ENCODE peak calls at places on chromosomes 1 and 21, in five cellular contexts. One of them, this sample, is unnamed.

GRCh38 chr1:196690582-196690981 is 38.7 kb downstream of the CFH start:
- DNase-seq in breast epithelium: no peak
- DNase-seq in fibroblast of lung: no peak
- DNase-seq in adrenal gland: no peak
- DNase-seq in mammary epithelial cell: no peak
- DNase-seq in this sample: no peak

GRCh38 chr1:204384636-204385354 is 25.1 kb upstream of the PLEKHA6 start:
- DNase-seq in fibroblast of lung: peak
- DNase-seq in breast epithelium: peak
- DNase-seq in adrenal gland: peak
- DNase-seq in mammary epithelial cell: peak
- DNase-seq in this sample: peak

GRCh38 chr21:43278359-43278758 is 109.6 kb downstream of the CRYAA start:
- DNase-seq in mammary epithelial cell: no peak
- DNase-seq in adrenal gland: no peak
- DNase-seq in fibroblast of lung: no peak
- DNase-seq in breast epithelium: no peak
- DNase-seq in this sample: no peak

GRCh38 chr1:60035925-60036324 is 37.6 kb downstream of the C1orf87 start:
- DNase-seq in breast epithelium: no peak
- DNase-seq in fibroblast of lung: no peak
- DNase-seq in adrenal gland: no peak
- DNase-seq in mammary epithelial cell: no peak
- DNase-seq in this sample: no peak

GRCh38 chr1:172719694-172720138 is 60.8 kb downstream of the FASLG start:
- DNase-seq in adrenal gland: no peak
- DNase-seq in breast epithelium: no peak
- DNase-seq in mammary epithelial cell: no peak
- DNase-seq in fibroblast of lung: peak
- DNase-seq in this sample: no peak

GRCh38 chr1:162676087-162676486 is 43.8 kb downstream of the DDR2 start:
- DNase-seq in breast epithelium: no peak
- DNase-seq in mammary epithelial cell: no peak
- DNase-seq in fibroblast of lung: peak
- DNase-seq in adrenal gland: peak
- DNase-seq in this sample: peak

GRCh38 chr1:11980676-11980972 is 380 bp downstream of the MFN2 start:
- DNase-seq in mammary epithelial cell: no peak
- DNase-seq in fibroblast of lung: no peak
- DNase-seq in adrenal gland: no peak
- DNase-seq in breast epithelium: no peak
- DNase-seq in this sample: no peak

GRCh38 chr1:217614319-217614718 is 16.6 kb downstream of the GPATCH2 start:
- DNase-seq in adrenal gland: no peak
- DNase-seq in fibroblast of lung: no peak
- DNase-seq in breast epithelium: no peak
- DNase-seq in mammary epithelial cell: no peak
- DNase-seq in this sample: no peak

GRCh38 chr1:59750612-59751395 is 63.9 kb upstream of the HOOK1 start:
- DNase-seq in mammary epithelial cell: peak
- DNase-seq in fibroblast of lung: peak
- DNase-seq in adrenal gland: peak
- DNase-seq in breast epithelium: peak
- DNase-seq in this sample: no peak

GRCh38 chr1:52741259-52741658 is 15.0 kb downstream of the ZYG11B start:
- DNase-seq in breast epithelium: no peak
- DNase-seq in fibroblast of lung: no peak
- DNase-seq in adrenal gland: no peak
- DNase-seq in mammary epithelial cell: no peak
- DNase-seq in this sample: no peak

GRCh38 chr1:40694353-40694874 is 2.9 kb downstream of the NFYC start:
- DNase-seq in mammary epithelial cell: no peak
- DNase-seq in breast epithelium: no peak
- DNase-seq in adrenal gland: no peak
- DNase-seq in fibroblast of lung: no peak
- DNase-seq in this sample: no peak
- H3K4me3 ChIP-seq in mammary epithelial cell: no peak
- H3K4me3 ChIP-seq in breast epithelium: no peak
- H3K4me3 ChIP-seq in adrenal gland: no peak
- H3K4me3 ChIP-seq in fibroblast of lung: no peak
- H3K4me3 ChIP-seq in this sample: no peak

DNA sequence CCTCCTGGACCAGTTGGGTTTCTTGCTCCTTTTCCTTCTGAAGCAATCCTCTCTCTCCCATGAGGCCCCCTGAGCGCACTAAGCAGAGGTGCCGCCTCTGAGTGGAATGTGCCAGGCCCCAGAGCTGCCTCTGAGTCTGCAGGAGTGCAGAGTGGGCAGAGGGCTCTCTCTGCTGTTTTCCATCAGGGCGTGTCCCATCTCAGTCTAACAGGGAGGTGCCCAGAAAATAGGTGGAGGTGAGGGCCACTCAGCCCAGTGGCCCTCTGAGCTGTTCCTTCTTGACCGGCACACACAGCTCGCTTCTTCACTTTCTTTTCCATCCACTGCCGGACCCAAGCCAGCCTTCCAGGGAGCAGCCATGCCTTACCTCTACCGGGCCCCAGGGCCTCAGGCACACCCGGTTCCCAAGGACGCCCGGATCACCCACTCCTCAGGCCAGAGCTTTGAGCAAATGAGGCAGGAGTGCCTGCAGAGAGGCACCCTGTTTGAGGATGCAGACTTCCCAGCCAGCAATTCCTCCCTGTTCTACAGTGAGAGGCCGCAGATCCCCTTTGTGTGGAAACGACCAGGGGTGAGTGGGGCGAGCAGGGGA is at the start of gene CAPN9:
- DNase-seq in mammary epithelial cell: no peak
- DNase-seq in breast epithelium: no peak
- DNase-seq in fibroblast of lung: no peak
- DNase-seq in adrenal gland: no peak
- DNase-seq in this sample: no peak
- H3K4me3 ChIP-seq in mammary epithelial cell: no peak
- H3K4me3 ChIP-seq in breast epithelium: no peak
- H3K4me3 ChIP-seq in fibroblast of lung: no peak
- H3K4me3 ChIP-seq in adrenal gland: no peak
- H3K4me3 ChIP-seq in this sample: no peak

DNA sequence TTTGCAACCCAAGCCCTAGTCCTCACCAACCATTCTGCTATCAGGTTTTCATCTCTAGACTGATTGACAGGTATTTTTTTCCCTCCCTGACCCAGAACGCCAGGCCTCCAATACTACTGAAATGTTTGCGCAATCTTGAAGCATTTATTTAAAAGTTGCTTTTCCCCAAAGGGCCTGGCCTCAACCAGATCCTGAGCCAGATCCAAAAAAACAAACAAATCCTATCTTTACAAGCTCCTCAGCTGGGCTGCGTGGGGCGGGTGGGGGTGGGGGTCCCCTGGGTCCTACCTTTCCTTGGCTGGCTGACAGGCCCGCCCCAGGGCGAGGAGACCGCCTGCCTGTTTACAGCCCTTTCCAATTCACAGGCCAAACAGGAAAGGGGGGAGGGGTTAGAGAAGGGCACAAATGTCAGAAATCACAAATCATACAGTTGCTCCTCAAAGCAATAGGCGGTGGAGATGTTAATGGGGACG is 98.8 kb downstream of the FOXD2 start:
- DNase-seq in adrenal gland: no peak
- DNase-seq in mammary epithelial cell: no peak
- DNase-seq in breast epithelium: no peak
- DNase-seq in fibroblast of lung: no peak
- DNase-seq in this sample: peak
- H3K4me3 ChIP-seq in adrenal gland: no peak
- H3K4me3 ChIP-seq in mammary epithelial cell: no peak
- H3K4me3 ChIP-seq in breast epithelium: no peak
- H3K4me3 ChIP-seq in fibroblast of lung: no peak
- H3K4me3 ChIP-seq in this sample: no peak

GRCh38 chr1:67749844-67750689 is 65.1 kb downstream of the GADD45A start:
- DNase-seq in breast epithelium: peak
- DNase-seq in mammary epithelial cell: peak
- DNase-seq in adrenal gland: peak
- DNase-seq in fibroblast of lung: peak
- DNase-seq in this sample: peak

GRCh38 chr1:67748630-67749029 is 63.6 kb downstream of the GADD45A start:
- DNase-seq in mammary epithelial cell: peak
- DNase-seq in breast epithelium: no peak
- DNase-seq in adrenal gland: no peak
- DNase-seq in fibroblast of lung: peak
- DNase-seq in this sample: no peak

GRCh38 chr1:67748147-67748546 is 63.1 kb downstream of the GADD45A start:
- DNase-seq in adrenal gland: no peak
- DNase-seq in fibroblast of lung: no peak
- DNase-seq in mammary epithelial cell: no peak
- DNase-seq in breast epithelium: no peak
- DNase-seq in this sample: no peak

GRCh38 chr1:67750690-67751052 is 65.7 kb downstream of the GADD45A start:
- DNase-seq in adrenal gland: no peak
- DNase-seq in fibroblast of lung: no peak
- DNase-seq in breast epithelium: no peak
- DNase-seq in mammary epithelial cell: peak
- DNase-seq in this sample: no peak

GRCh38 chr1:67749263-67749843 is 64.4 kb downstream of the GADD45A start:
- DNase-seq in breast epithelium: peak
- DNase-seq in mammary epithelial cell: no peak
- DNase-seq in fibroblast of lung: no peak
- DNase-seq in adrenal gland: no peak
- DNase-seq in this sample: peak
- H3K4me3 ChIP-seq in breast epithelium: no peak
- H3K4me3 ChIP-seq in mammary epithelial cell: peak
- H3K4me3 ChIP-seq in fibroblast of lung: no peak
- H3K4me3 ChIP-seq in adrenal gland: no peak
- H3K4me3 ChIP-seq in this sample: no peak

GRCh38 chr1:156689035-156689959 is 12.1 kb upstream of the NES start:
- DNase-seq in mammary epithelial cell: peak
- DNase-seq in fibroblast of lung: peak
- DNase-seq in breast epithelium: peak
- DNase-seq in adrenal gland: peak
- DNase-seq in this sample: peak
- H3K4me3 ChIP-seq in mammary epithelial cell: no peak
- H3K4me3 ChIP-seq in fibroblast of lung: peak
- H3K4me3 ChIP-seq in breast epithelium: peak
- H3K4me3 ChIP-seq in adrenal gland: no peak
- H3K4me3 ChIP-seq in this sample: no peak

GRCh38 chr1:30536530-30536929 is 186.9 kb downstream of the MATN1 start:
- DNase-seq in breast epithelium: no peak
- DNase-seq in mammary epithelial cell: no peak
- DNase-seq in fibroblast of lung: no peak
- DNase-seq in adrenal gland: no peak
- DNase-seq in this sample: no peak
- H3K4me3 ChIP-seq in breast epithelium: no peak
- H3K4me3 ChIP-seq in mammary epithelial cell: no peak
- H3K4me3 ChIP-seq in fibroblast of lung: no peak
- H3K4me3 ChIP-seq in adrenal gland: no peak
- H3K4me3 ChIP-seq in this sample: no peak

GRCh38 chr1:153313288-153313687 is 536 bp upstream of the PGLYRP3 start:
- DNase-seq in mammary epithelial cell: no peak
- DNase-seq in fibroblast of lung: no peak
- DNase-seq in adrenal gland: no peak
- DNase-seq in breast epithelium: no peak
- DNase-seq in this sample: no peak

GRCh38 chr1:153310526-153310925 is 2.2 kb downstream of the PGLYRP3 start:
- DNase-seq in fibroblast of lung: no peak
- DNase-seq in mammary epithelial cell: no peak
- DNase-seq in breast epithelium: no peak
- DNase-seq in adrenal gland: no peak
- DNase-seq in this sample: no peak

GRCh38 chr1:153308540-153308939 is 4.2 kb downstream of the PGLYRP3 start:
- DNase-seq in breast epithelium: no peak
- DNase-seq in mammary epithelial cell: no peak
- DNase-seq in adrenal gland: no peak
- DNase-seq in fibroblast of lung: no peak
- DNase-seq in this sample: no peak

GRCh38 chr1:153309441-153309840 is 3.3 kb downstream of the PGLYRP3 start:
- DNase-seq in adrenal gland: no peak
- DNase-seq in breast epithelium: no peak
- DNase-seq in mammary epithelial cell: no peak
- DNase-seq in fibroblast of lung: no peak
- DNase-seq in this sample: no peak

DNA sequence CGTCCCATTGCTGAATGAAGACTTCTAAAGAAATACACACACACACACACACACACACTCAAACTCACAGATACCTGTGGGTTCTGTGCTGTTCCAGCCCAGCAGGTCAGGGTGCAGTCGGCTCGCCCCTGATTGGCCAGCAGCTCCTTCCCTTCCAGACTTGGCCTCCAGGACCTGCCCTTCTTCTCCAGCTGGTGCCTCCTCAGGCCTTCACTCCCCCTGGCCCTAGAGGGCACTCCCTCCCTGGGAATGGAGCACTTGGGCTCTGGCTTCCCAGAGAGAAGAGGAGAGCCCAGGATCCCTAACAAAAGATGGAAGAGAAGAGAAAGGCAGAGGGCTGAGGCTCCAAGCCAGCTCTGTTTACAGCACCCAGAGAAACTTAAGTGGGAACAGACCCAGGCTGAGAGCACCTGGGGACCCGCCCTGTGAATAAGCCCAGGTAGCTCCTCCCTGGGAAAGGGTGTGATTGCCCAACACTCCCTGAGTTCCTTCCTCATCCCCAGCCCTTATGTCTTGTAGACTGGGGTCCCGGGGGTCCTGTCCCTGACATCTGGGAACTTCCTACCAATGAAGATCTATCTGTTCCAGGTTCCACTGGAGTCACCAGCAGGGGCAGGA is at the start of gene PGLYRP3:
- DNase-seq in mammary epithelial cell: peak
- DNase-seq in breast epithelium: no peak
- DNase-seq in adrenal gland: no peak
- DNase-seq in fibroblast of lung: no peak
- DNase-seq in this sample: no peak
- H3K4me3 ChIP-seq in mammary epithelial cell: no peak
- H3K4me3 ChIP-seq in breast epithelium: no peak
- H3K4me3 ChIP-seq in adrenal gland: no peak
- H3K4me3 ChIP-seq in fibroblast of lung: no peak
- H3K4me3 ChIP-seq in this sample: no peak

GRCh38 chr1:198649598-198650338 is 10.9 kb downstream of the PTPRC start:
- DNase-seq in adrenal gland: no peak
- DNase-seq in fibroblast of lung: no peak
- DNase-seq in mammary epithelial cell: no peak
- DNase-seq in breast epithelium: no peak
- DNase-seq in this sample: no peak
- H3K4me3 ChIP-seq in adrenal gland: no peak
- H3K4me3 ChIP-seq in fibroblast of lung: no peak
- H3K4me3 ChIP-seq in mammary epithelial cell: no peak
- H3K4me3 ChIP-seq in breast epithelium: no peak
- H3K4me3 ChIP-seq in this sample: no peak

DNA sequence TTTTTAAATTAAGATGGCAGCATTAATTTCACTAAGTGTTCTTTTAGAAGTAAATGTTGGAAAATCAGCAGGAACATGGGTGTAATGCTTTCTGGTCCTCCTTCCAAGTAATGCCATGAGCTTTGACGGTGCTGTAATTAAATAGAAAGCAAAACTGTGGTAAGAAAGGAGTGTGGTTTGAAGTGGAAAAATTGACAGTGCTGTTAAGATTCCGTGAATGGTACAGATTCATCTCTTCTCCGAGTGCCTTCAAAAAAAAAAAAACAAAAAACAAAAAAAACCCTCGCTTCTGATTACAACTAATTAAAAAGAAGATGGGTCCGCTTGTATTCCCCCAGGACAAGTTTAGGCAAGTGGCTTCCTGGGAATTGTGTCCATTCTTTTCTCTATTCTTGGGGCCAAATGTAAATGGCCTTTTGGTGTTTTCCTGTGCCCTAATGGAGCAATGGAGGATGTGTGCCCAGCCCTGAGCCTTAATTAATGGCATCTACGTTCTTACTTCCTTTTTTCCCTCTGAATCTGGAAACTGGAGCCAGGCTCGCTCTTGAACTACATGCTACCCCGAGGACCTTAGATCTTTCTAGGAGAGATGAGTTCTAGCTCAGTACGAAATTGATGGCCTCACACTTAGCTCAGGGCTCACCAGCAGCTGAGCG is 5.1 kb downstream of the LMO4 start:
- DNase-seq in mammary epithelial cell: no peak
- DNase-seq in fibroblast of lung: peak
- DNase-seq in breast epithelium: no peak
- DNase-seq in adrenal gland: no peak
- DNase-seq in this sample: no peak
- H3K4me3 ChIP-seq in mammary epithelial cell: peak
- H3K4me3 ChIP-seq in fibroblast of lung: peak
- H3K4me3 ChIP-seq in breast epithelium: peak
- H3K4me3 ChIP-seq in adrenal gland: no peak
- H3K4me3 ChIP-seq in this sample: peak